ENCODE peak calls at places on chromosome 4, in ten cellular contexts. F, M, T, R, O, D, A, N, Y and U are unnamed samples.

GRCh38 chr4:147194604-147195003 is 248.9 kb upstream of the TTC29 start:
- ATAC-seq in O (no peak), N (no peak), M (no peak), F (no peak), D (no peak), A (no peak), T (no peak), R (no peak), Y (no peak), U (no peak)

GRCh38 chr4:115780835-115781234 is 667.4 kb upstream of the NDST4 start:
- ATAC-seq in Y (no peak), O (no peak), F (no peak), R (no peak), N (no peak), T (no peak), D (no peak), M (no peak), A (no peak), U (no peak)

GRCh38 chr4:187172340-187172761 is 448.7 kb upstream of the FAT1 start:
- ATAC-seq in N (no peak), Y (no peak), T (no peak), R (no peak), D (no peak), A (no peak), F (no peak), O (no peak), M (no peak), U (peak)

GRCh38 chr4:79917246-79917645 is 155.8 kb downstream of the ANTXR2 start:
- ATAC-seq in R (no peak), M (peak), Y (peak), N (no peak), D (peak), A (peak), F (peak), T (peak), O (peak), U (no peak)

GRCh38 chr4:68404153-68404552 is 43.1 kb upstream of the TMPRSS11E start:
- ATAC-seq in A (no peak), N (no peak), R (no peak), D (no peak), O (no peak), M (no peak), Y (no peak), T (no peak), F (no peak), U (no peak)

GRCh38 chr4:86924805-86925204 is 10.0 kb upstream of the AFF1 start:
- ATAC-seq in T (no peak), Y (no peak), N (no peak), O (no peak), F (no peak), D (peak), M (no peak), R (peak), A (no peak), U (no peak)

GRCh38 chr4:20512980-20513379 is 187.3 kb upstream of the PACRGL start:
- ATAC-seq in A (no peak), O (no peak), N (no peak), T (no peak), D (no peak), R (no peak), Y (no peak), M (no peak), F (no peak), U (no peak)

GRCh38 chr4:5942947-5943346 is 50.1 kb upstream of the CRMP1 start:
- ATAC-seq in N (no peak), R (no peak), F (no peak), O (no peak), M (no peak), D (no peak), Y (no peak), A (no peak), T (no peak), U (no peak)